ENCODE peak calls at places on chromosome 13, in seven cellular contexts. G is LHCN-M2; Q is HepG2; A is uterus; L is CD4-positive, CD25-positive, alpha-beta regulatory T cell; N is stimulated activated CD4-positive, alpha-beta T cell treated with anti-CD3 and anti-CD28 coated beads, Interleukin-4, amount 100 ng/mL, for 24 hours; J is activated T-cell treated with anti-CD3 and anti-CD28 coated beads, Interleukin-2, amount 50 U/mL, for 72 hours. I is an unnamed sample.

GRCh38 chr13:90787007-90787406 is 560.5 kb upstream of the MIR17HG start:
- DNase-seq in G (no peak), Q (no peak), A (no peak), L (no peak), N (no peak), J (no peak), I (no peak)

GRCh38 chr13:83919775-83920174 is 37.5 kb upstream of the SLITRK1 start:
- DNase-seq in G (no peak), Q (no peak), A (no peak), L (no peak), N (no peak), J (no peak), I (no peak)

GRCh38 chr13:46743191-46743590 is 53.8 kb downstream of the ESD start:
- DNase-seq in G (no peak), Q (no peak), A (no peak), L (no peak), N (no peak), J (no peak), I (no peak)

GRCh38 chr13:46571189-46571901 is 18.4 kb downstream of the LRCH1 start:
- DNase-seq in G (peak; percentile 85), Q (peak; percentile 39), A (no peak), L (no peak), N (no peak), J (no peak), I (peak; percentile 66)

GRCh38 chr13:98173431-98173921 is 3.6 kb downstream of the RNF113B start:
- DNase-seq in G (peak; percentile 93), Q (peak; percentile 95), A (peak; percentile 43), L (no peak), N (no peak), J (no peak), I (peak; percentile 92)

GRCh38 chr13:50576156-50576555 is 267.3 kb downstream of the DLEU7 start:
- DNase-seq in G (peak; percentile 64), Q (no peak), A (no peak), L (no peak), N (no peak), J (no peak), I (peak; percentile 9)

GRCh38 chr13:98761126-98761978 is 8.9 kb upstream of the SLC15A1 start:
- DNase-seq in G (peak; percentile 39), Q (peak; percentile 34), A (no peak), L (no peak), N (no peak), J (no peak), I (peak; percentile 63)

GRCh38 chr13:39656325-39656677 is 839 bp downstream of the COG6 start:
- DNase-seq in G (no peak), Q (no peak), A (no peak), L (no peak), N (no peak), J (no peak), I (no peak)

GRCh38 chr13:106349080-106349841 is 186.2 kb downstream of the EFNB2 start:
- DNase-seq in G (no peak), Q (no peak), A (no peak), L (no peak), N (no peak), J (no peak), I (no peak)

GRCh38 chr13:111121421-111121820 is 6.3 kb downstream of the ARHGEF7 start:
- DNase-seq in G (no peak), Q (no peak), A (no peak), L (no peak), N (no peak), J (no peak), I (no peak)

GRCh38 chr13:57629391-57629804 is 2.1 kb upstream of the PCDH17 start:
- DNase-seq in G (no peak), Q (no peak), A (no peak), L (no peak), N (no peak), J (no peak), I (no peak)

GRCh38 chr13:50740052-50740741 is 103.3 kb downstream of the DLEU7 start:
- DNase-seq in G (peak; percentile 53), Q (no peak), A (no peak), L (no peak), N (no peak), J (no peak), I (peak; percentile 51)

GRCh38 chr13:92566767-92567166 is 659.8 kb upstream of the GPC6 start:
- DNase-seq in G (no peak), Q (no peak), A (no peak), L (no peak), N (no peak), J (no peak), I (no peak)

GRCh38 chr13:92158335-92158734 is 759.9 kb downstream of the GPC5 start:
- DNase-seq in G (peak; percentile 3), Q (no peak), A (no peak), L (no peak), N (no peak), J (no peak), I (no peak)

GRCh38 chr13:32415019-32415418 is 12.9 kb downstream of the N4BP2L1 start:
- DNase-seq in G (peak; percentile 28), Q (no peak), A (no peak), L (no peak), N (no peak), J (peak; percentile 21), I (no peak)

GRCh38 chr13:113468461-113469147 is 15.3 kb upstream of the ADPRHL1 start:
- DNase-seq in G (no peak), Q (no peak), A (no peak), L (no peak), N (no peak), J (no peak), I (no peak)

GRCh38 chr13:98556968-98557591 is 19.8 kb downstream of the STK24 start:
- DNase-seq in G (no peak), Q (no peak), A (no peak), L (no peak), N (peak; percentile 31), J (no peak), I (no peak)

GRCh38 chr13:111323549-111323948 is 3.1 kb downstream of the TEX29 start:
- DNase-seq in G (no peak), Q (no peak), A (no peak), L (no peak), N (no peak), J (no peak), I (no peak)

GRCh38 chr13:27401210-27401609 is 23.2 kb upstream of the GTF3A start:
- DNase-seq in G (no peak), Q (no peak), A (no peak), L (no peak), N (no peak), J (no peak), I (no peak)

GRCh38 chr13:80359459-80360297 is 18.8 kb upstream of the SPRY2 start:
- DNase-seq in G (peak; percentile 57), Q (no peak), A (no peak), L (no peak), N (no peak), J (no peak), I (no peak)

GRCh38 chr13:33757713-33758112 is 60.2 kb upstream of the RFC3 start:
- DNase-seq in G (no peak), Q (no peak), A (no peak), L (no peak), N (no peak), J (no peak), I (no peak)